ENCODE peak calls at places on chromosomes 13 and 19, in four cellular contexts. One of them, this sample, is unnamed.

GRCh38 chr19:38877781-38878574 is at the start of gene RINL:
- DNase-seq in WTC11: no peak
- DNase-seq in SK-N-SH: peak; percentile 49
- DNase-seq in H1: no peak
- DNase-seq in this sample: peak; percentile 49

GRCh38 chr13:23867027-23867491 is 22.1 kb downstream of the MIPEP start:
- DNase-seq in WTC11: no peak
- DNase-seq in SK-N-SH: no peak
- DNase-seq in H1: no peak
- DNase-seq in this sample: no peak

GRCh38 chr13:95209109-95209508 is 92.1 kb downstream of the ABCC4 start:
- DNase-seq in WTC11: no peak
- DNase-seq in SK-N-SH: no peak
- DNase-seq in H1: no peak
- DNase-seq in this sample: peak; percentile 76

GRCh38 chr13:105773241-105773640 is 762.2 kb downstream of the EFNB2 start:
- DNase-seq in WTC11: no peak
- DNase-seq in SK-N-SH: no peak
- DNase-seq in H1: no peak
- DNase-seq in this sample: no peak

GRCh38 chr19:46932346-46932745 is 71.5 kb downstream of the ARHGAP35 start:
- DNase-seq in WTC11: no peak
- DNase-seq in SK-N-SH: no peak
- DNase-seq in H1: no peak
- DNase-seq in this sample: no peak

GRCh38 chr19:4256563-4256962 is 9.7 kb downstream of the YJU2 start:
- DNase-seq in WTC11: no peak
- DNase-seq in SK-N-SH: no peak
- DNase-seq in H1: no peak
- DNase-seq in this sample: peak; percentile 42

GRCh38 chr19:5587661-5588060 is 19.9 kb upstream of the TINCR start:
- DNase-seq in WTC11: no peak
- DNase-seq in SK-N-SH: peak; percentile 27
- DNase-seq in H1: no peak
- DNase-seq in this sample: no peak

GRCh38 chr19:17511724-17512573 is 500 bp downstream of the PGLS start:
- DNase-seq in WTC11: peak; percentile 87
- DNase-seq in SK-N-SH: peak; percentile 93
- DNase-seq in H1: peak; percentile 71
- DNase-seq in this sample: peak; percentile 90

GRCh38 chr13:37870895-37871550 is 1.5 kb upstream of the TRPC4 start:
- DNase-seq in WTC11: peak; percentile 17
- DNase-seq in SK-N-SH: no peak
- DNase-seq in H1: no peak
- DNase-seq in this sample: no peak

GRCh38 chr13:97659602-97660001 is 225.6 kb downstream of the RAP2A start:
- DNase-seq in WTC11: peak; percentile 32
- DNase-seq in SK-N-SH: peak; percentile 46
- DNase-seq in H1: no peak
- DNase-seq in this sample: peak; percentile 2

GRCh38 chr13:107586216-107586615 is 629.1 kb downstream of the LIG4 start:
- DNase-seq in WTC11: no peak
- DNase-seq in SK-N-SH: no peak
- DNase-seq in H1: no peak
- DNase-seq in this sample: no peak

GRCh38 chr19:772730-773436 is 22.0 kb downstream of the MISP start:
- DNase-seq in WTC11: peak; percentile 64
- DNase-seq in SK-N-SH: no peak
- DNase-seq in H1: no peak
- DNase-seq in this sample: no peak

GRCh38 chr19:52949422-52949821 is 13.3 kb downstream of the ZNF816 start:
- DNase-seq in WTC11: no peak
- DNase-seq in SK-N-SH: no peak
- DNase-seq in H1: no peak
- DNase-seq in this sample: no peak

GRCh38 chr13:109985871-109986270 is 199.5 kb upstream of the IRS2 start:
- DNase-seq in WTC11: no peak
- DNase-seq in SK-N-SH: no peak
- DNase-seq in H1: no peak
- DNase-seq in this sample: no peak

GRCh38 chr19:6738726-6739389 is 622 bp upstream of the TRIP10 start:
- DNase-seq in WTC11: peak; percentile 62
- DNase-seq in SK-N-SH: no peak
- DNase-seq in H1: no peak
- DNase-seq in this sample: no peak

GRCh38 chr19:20423381-20424207 is 142.0 kb downstream of the ZNF737 start:
- DNase-seq in WTC11: peak; percentile 34
- DNase-seq in SK-N-SH: peak; percentile 15
- DNase-seq in H1: no peak
- DNase-seq in this sample: no peak

GRCh38 chr13:41500501-41500900 is 43.2 kb downstream of the RGCC start:
- DNase-seq in WTC11: no peak
- DNase-seq in SK-N-SH: no peak
- DNase-seq in H1: no peak
- DNase-seq in this sample: no peak

GRCh38 chr13:101425623-101426022 is 9.3 kb upstream of the NALCN start:
- DNase-seq in WTC11: no peak
- DNase-seq in SK-N-SH: no peak
- DNase-seq in H1: no peak
- DNase-seq in this sample: no peak

GRCh38 chr19:51777570-51778460 is 16.8 kb downstream of the FPR2 start:
- DNase-seq in WTC11: peak; percentile 59
- DNase-seq in SK-N-SH: peak; percentile 66
- DNase-seq in H1: peak; percentile 51
- DNase-seq in this sample: peak; percentile 96

GRCh38 chr13:106384516-106384915 is 150.9 kb downstream of the EFNB2 start:
- DNase-seq in WTC11: no peak
- DNase-seq in SK-N-SH: no peak
- DNase-seq in H1: no peak
- DNase-seq in this sample: no peak

GRCh38 chr19:1173845-1174809 is at the start of gene SBNO2:
- DNase-seq in WTC11: peak; percentile 96
- DNase-seq in SK-N-SH: peak; percentile 100
- DNase-seq in H1: peak; percentile 70
- DNase-seq in this sample: peak; percentile 99

GRCh38 chr19:7534531-7534980 is 961 bp upstream of the PNPLA6 start:
- DNase-seq in WTC11: peak; percentile 74
- DNase-seq in SK-N-SH: peak; percentile 80
- DNase-seq in H1: peak; percentile 47
- DNase-seq in this sample: peak; percentile 60

GRCh38 chr13:110431425-110431824 is 124.3 kb downstream of the COL4A2 start:
- DNase-seq in WTC11: no peak
- DNase-seq in SK-N-SH: no peak
- DNase-seq in H1: no peak
- DNase-seq in this sample: no peak

GRCh38 chr13:40600145-40600751 is 66.2 kb downstream of the FOXO1 start:
- DNase-seq in WTC11: no peak
- DNase-seq in SK-N-SH: no peak
- DNase-seq in H1: no peak
- DNase-seq in this sample: no peak

GRCh38 chr19:6067975-6068374 is 42.3 kb downstream of the RFX2 start:
- DNase-seq in WTC11: no peak
- DNase-seq in SK-N-SH: no peak
- DNase-seq in H1: no peak
- DNase-seq in this sample: no peak

GRCh38 chr19:39438270-39438934 is 2.7 kb upstream of the RPS16 start:
- DNase-seq in WTC11: no peak
- DNase-seq in SK-N-SH: no peak
- DNase-seq in H1: no peak
- DNase-seq in this sample: no peak

GRCh38 chr19:57748029-57748428 is 1.4 kb downstream of the ZNF776 start:
- DNase-seq in WTC11: no peak
- DNase-seq in SK-N-SH: no peak
- DNase-seq in H1: no peak
- DNase-seq in this sample: no peak

GRCh38 chr13:20824762-20825161 is 51.0 kb upstream of the EEF1AKMT1 start:
- DNase-seq in WTC11: no peak
- DNase-seq in SK-N-SH: no peak
- DNase-seq in H1: no peak
- DNase-seq in this sample: no peak

GRCh38 chr19:38907670-38908069 is 4.3 kb downstream of the CCER2 start:
- DNase-seq in WTC11: no peak
- DNase-seq in SK-N-SH: no peak
- DNase-seq in H1: no peak
- DNase-seq in this sample: no peak

GRCh38 chr13:75383064-75383715 is 98.8 kb downstream of the TBC1D4 start:
- DNase-seq in WTC11: no peak
- DNase-seq in SK-N-SH: no peak
- DNase-seq in H1: no peak
- DNase-seq in this sample: no peak

GRCh38 chr13:73292127-73292526 is 233.3 kb downstream of the KLF5 start:
- DNase-seq in WTC11: no peak
- DNase-seq in SK-N-SH: no peak
- DNase-seq in H1: no peak
- DNase-seq in this sample: no peak

GRCh38 chr13:35484384-35484783 is 7.9 kb upstream of the MAB21L1 start:
- DNase-seq in WTC11: no peak
- DNase-seq in SK-N-SH: no peak
- DNase-seq in H1: no peak
- DNase-seq in this sample: no peak

GRCh38 chr19:13705928-13706447 is 58.3 kb upstream of the MRI1 start:
- DNase-seq in WTC11: no peak
- DNase-seq in SK-N-SH: no peak
- DNase-seq in H1: no peak
- DNase-seq in this sample: peak; percentile 39

GRCh38 chr19:49497047-49497789 is 984 bp downstream of the RPS11 start:
- DNase-seq in WTC11: peak; percentile 52
- DNase-seq in SK-N-SH: peak; percentile 68
- DNase-seq in H1: no peak
- DNase-seq in this sample: peak; percentile 56

GRCh38 chr19:41928754-41929535 is 696 bp upstream of the ERFL start:
- DNase-seq in WTC11: no peak
- DNase-seq in SK-N-SH: no peak
- DNase-seq in H1: no peak
- DNase-seq in this sample: peak; percentile 65

GRCh38 chr13:113802090-113802531 is 43.1 kb downstream of the TMEM255B start:
- DNase-seq in WTC11: peak; percentile 76
- DNase-seq in SK-N-SH: peak; percentile 97
- DNase-seq in H1: no peak
- DNase-seq in this sample: peak; percentile 19

DNA sequence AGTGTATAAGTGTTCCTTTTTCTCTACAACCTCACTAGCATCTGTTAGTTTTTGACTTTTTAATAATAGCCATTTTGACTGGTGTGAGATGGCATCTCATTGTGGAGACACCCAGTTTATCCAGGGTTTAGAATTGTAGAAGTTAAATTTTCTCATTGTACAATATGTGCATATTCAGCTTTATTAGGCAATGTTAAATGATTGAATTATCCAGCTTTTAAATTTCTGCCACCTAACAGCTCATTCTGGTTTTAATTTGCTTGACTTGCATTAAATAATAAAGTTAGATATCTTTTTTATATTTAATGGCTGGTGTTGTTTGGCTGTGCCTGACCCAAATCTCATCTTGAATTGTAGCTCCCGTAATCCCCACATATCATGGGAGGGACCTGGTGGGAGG is 46.7 kb upstream of the ZNF30 start:
- DNase-seq in WTC11: no peak
- DNase-seq in SK-N-SH: no peak
- DNase-seq in H1: no peak
- DNase-seq in this sample: no peak
- TF ChIP-seq TEAD4 in WTC11: no peak
- TF ChIP-seq TEAD4 in SK-N-SH: no peak
- TF ChIP-seq TEAD4 in H1: no peak
- TF ChIP-seq TEAD4 in this sample: no peak

GRCh38 chr13:91141619-91142061 is 205.8 kb upstream of the MIR17HG start:
- DNase-seq in WTC11: no peak
- DNase-seq in SK-N-SH: no peak
- DNase-seq in H1: no peak
- DNase-seq in this sample: no peak
- TF ChIP-seq TEAD4 in WTC11: no peak
- TF ChIP-seq TEAD4 in SK-N-SH: no peak
- TF ChIP-seq TEAD4 in H1: no peak
- TF ChIP-seq TEAD4 in this sample: no peak

GRCh38 chr19:44207126-44207803 is 5.1 kb upstream of the ZNF227 start:
- DNase-seq in WTC11: peak; percentile 90
- DNase-seq in SK-N-SH: peak; percentile 91
- DNase-seq in H1: peak; percentile 81
- DNase-seq in this sample: peak; percentile 84

GRCh38 chr19:44212250-44212864 is at the start of gene ZNF227:
- DNase-seq in WTC11: peak; percentile 90
- DNase-seq in SK-N-SH: peak; percentile 87
- DNase-seq in H1: peak; percentile 88
- DNase-seq in this sample: peak; percentile 86

DNA sequence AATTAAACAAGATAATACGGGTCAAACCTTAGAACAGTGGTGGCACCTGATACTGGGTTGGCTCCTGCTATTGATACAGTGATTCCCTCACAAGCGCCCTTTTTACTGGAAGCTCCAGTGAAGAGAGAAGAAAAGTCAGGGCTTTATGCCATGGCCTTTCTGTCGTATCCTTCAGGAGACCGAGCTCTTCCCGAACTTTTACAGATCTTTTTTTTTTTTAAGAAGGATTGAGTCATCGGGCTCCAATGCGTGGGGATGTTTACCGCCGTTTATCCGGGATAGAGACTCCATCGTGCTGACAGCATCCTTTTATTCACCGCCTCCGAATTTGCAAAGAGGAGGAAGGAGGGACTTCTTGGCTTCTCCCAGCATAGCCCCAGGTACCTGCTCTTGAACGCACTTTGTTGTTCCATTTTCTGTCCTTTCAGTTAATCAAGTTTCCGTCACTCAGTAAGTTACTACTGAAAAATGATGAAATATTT is 574 bp downstream of the ZNF227 start:
- DNase-seq in WTC11: no peak
- DNase-seq in SK-N-SH: peak; percentile 40
- DNase-seq in H1: no peak
- DNase-seq in this sample: peak; percentile 21
- TF ChIP-seq TEAD4 in WTC11: no peak
- TF ChIP-seq TEAD4 in SK-N-SH: no peak
- TF ChIP-seq TEAD4 in H1: no peak
- TF ChIP-seq TEAD4 in this sample: no peak

GRCh38 chr19:2476451-2477140 is 669 bp downstream of the GADD45B start:
- DNase-seq in WTC11: peak; percentile 67
- DNase-seq in SK-N-SH: peak; percentile 66
- DNase-seq in H1: no peak
- DNase-seq in this sample: peak; percentile 69
- TF ChIP-seq TEAD4 in WTC11: no peak
- TF ChIP-seq TEAD4 in SK-N-SH: no peak
- TF ChIP-seq TEAD4 in H1: no peak
- TF ChIP-seq TEAD4 in this sample: no peak

GRCh38 chr13:66313408-66313807 is 916.7 kb downstream of the PCDH9 start:
- DNase-seq in WTC11: no peak
- DNase-seq in SK-N-SH: no peak
- DNase-seq in H1: no peak
- DNase-seq in this sample: no peak
- TF ChIP-seq TEAD4 in WTC11: no peak
- TF ChIP-seq TEAD4 in SK-N-SH: no peak
- TF ChIP-seq TEAD4 in H1: no peak
- TF ChIP-seq TEAD4 in this sample: no peak